ENCODE peak calls at places on chromosome 18, in nine cellular contexts. V is myocyte; J is SW 1271; H is naive B cell; W is activated CD8-positive, alpha-beta T cell treated with anti-CD3 and anti-CD28 coated beads for 36 hours; O is NCI-H1092; E is lung microvascular endothelial cell; F is sigmoid colon; Q is ecto neural progenitor cell. B is an unnamed sample.

GRCh38 chr18:77177009-77177408 is 44.4 kb upstream of the MBP start:
- DNase-seq in V (peak), J (no peak), H (no peak), W (no peak), O (no peak), E (no peak), F (no peak), Q (no peak), B (no peak)

GRCh38 chr18:48934708-48935432 is 15.9 kb downstream of the SMAD7 start:
- DNase-seq in V (peak), J (no peak), H (no peak), W (no peak), O (no peak), E (peak), F (peak), Q (no peak), B (no peak)

GRCh38 chr18:23650963-23651927 is 11.5 kb downstream of the ANKRD29 start:
- DNase-seq in V (peak), J (no peak), H (no peak), W (no peak), O (no peak), E (peak), F (no peak), Q (no peak), B (no peak)

GRCh38 chr18:7683753-7684152 is 116.6 kb downstream of the PTPRM start:
- DNase-seq in V (peak), J (no peak), H (no peak), W (no peak), O (no peak), E (no peak), F (no peak), Q (no peak), B (no peak)

GRCh38 chr18:5874336-5874735 is 21.0 kb downstream of the TMEM200C start:
- DNase-seq in V (no peak), J (no peak), H (no peak), W (no peak), O (no peak), E (no peak), F (no peak), Q (no peak), B (no peak)

GRCh38 chr18:9741821-9742541 is 33.9 kb downstream of the RAB31 start:
- DNase-seq in V (peak), J (no peak), H (no peak), W (no peak), O (no peak), E (peak), F (no peak), Q (peak), B (no peak)

GRCh38 chr18:8654482-8655451 is 45.5 kb downstream of the RAB12 start:
- DNase-seq in V (peak), J (no peak), H (peak), W (no peak), O (no peak), E (peak), F (no peak), Q (no peak), B (no peak)

GRCh38 chr18:77897606-77898005 is 648.0 kb downstream of the GALR1 start:
- DNase-seq in V (no peak), J (no peak), H (no peak), W (no peak), O (no peak), E (no peak), F (no peak), Q (no peak), B (no peak)

GRCh38 chr18:46344416-46345180 is 240.4 kb downstream of the HAUS1 start:
- DNase-seq in V (no peak), J (no peak), H (no peak), W (no peak), O (no peak), E (no peak), F (peak), Q (no peak), B (no peak)

GRCh38 chr18:77111449-77112160 is 21.0 kb downstream of the MBP start:
- DNase-seq in V (no peak), J (no peak), H (no peak), W (no peak), O (no peak), E (no peak), F (peak), Q (no peak), B (no peak)

GRCh38 chr18:47248610-47249343 is 2.7 kb downstream of the SKOR2 start:
- DNase-seq in V (no peak), J (no peak), H (no peak), W (no peak), O (no peak), E (no peak), F (no peak), Q (peak), B (no peak)

GRCh38 chr18:30925795-30926194 is 116.7 kb downstream of the DSC3 start:
- DNase-seq in V (peak), J (no peak), H (no peak), W (no peak), O (no peak), E (no peak), F (no peak), Q (no peak), B (no peak)

GRCh38 chr18:49011291-49011746 is 60.6 kb upstream of the SMAD7 start:
- DNase-seq in V (no peak), J (no peak), H (no peak), W (no peak), O (no peak), E (no peak), F (peak), Q (no peak), B (no peak)

GRCh38 chr18:79400091-79400590 is 4.4 kb downstream of the NFATC1 start:
- DNase-seq in V (peak), J (no peak), H (peak), W (peak), O (no peak), E (peak), F (peak), Q (peak), B (no peak)

GRCh38 chr18:9683418-9684396 is 24.4 kb upstream of the RAB31 start:
- DNase-seq in V (peak), J (no peak), H (no peak), W (no peak), O (no peak), E (peak), F (no peak), Q (no peak), B (no peak)

GRCh38 chr18:45589559-45590041 is 25.7 kb upstream of the SLC14A2 start:
- DNase-seq in V (peak), J (no peak), H (no peak), W (no peak), O (no peak), E (no peak), F (no peak), Q (no peak), B (no peak)

GRCh38 chr18:61901334-61901986 is 8.7 kb upstream of the RNF152 start:
- DNase-seq in V (peak), J (peak), H (peak), W (peak), O (peak), E (peak), F (no peak), Q (peak), B (peak)

GRCh38 chr18:46220116-46220515 is 115.9 kb downstream of the HAUS1 start:
- DNase-seq in V (peak), J (no peak), H (no peak), W (no peak), O (no peak), E (no peak), F (no peak), Q (no peak), B (no peak)

GRCh38 chr18:73431620-73432019 is 563.8 kb upstream of the NETO1 start:
- DNase-seq in V (no peak), J (no peak), H (no peak), W (no peak), O (no peak), E (no peak), F (no peak), Q (no peak), B (no peak)

GRCh38 chr18:24837065-24837464 is 376.6 kb downstream of the HRH4 start:
- DNase-seq in V (no peak), J (no peak), H (no peak), W (no peak), O (no peak), E (no peak), F (no peak), Q (no peak), B (no peak)

GRCh38 chr18:13279181-13280065 is 60.9 kb downstream of the LDLRAD4 start:
- DNase-seq in V (no peak), J (no peak), H (peak), W (peak), O (no peak), E (no peak), F (no peak), Q (no peak), B (no peak)

GRCh38 chr18:8792688-8793316 is 87.4 kb downstream of the MTCL1 start:
- DNase-seq in V (no peak), J (no peak), H (no peak), W (no peak), O (no peak), E (no peak), F (no peak), Q (no peak), B (no peak)

GRCh38 chr18:44536041-44536440 is 144.6 kb upstream of the SETBP1 start:
- DNase-seq in V (peak), J (no peak), H (no peak), W (no peak), O (no peak), E (peak), F (no peak), Q (no peak), B (no peak)